ENCODE peak calls at places on chromosome 15, in six cellular contexts. K is Panc1; L is right atrium auricular region; O is hepatocyte; G is neuronal stem cell; P is CD8-positive, alpha-beta T cell. A is an unnamed sample. For H3K4me1, the result is how much of the 10 kb centered on the place peaks cover.

GRCh38 chr15:37112963-37113362 is 12.6 kb upstream of the MEIS2 start:
- DNase-seq in L (no peak), O (no peak), P (no peak), G (no peak), K (no peak), A (no peak)

GRCh38 chr15:98800437-98801233 is 152.3 kb downstream of the IGF1R start:
- DNase-seq in O (peak), P (no peak), K (peak), G (peak), L (peak), A (no peak)

GRCh38 chr15:80424381-80424780 is 20.2 kb downstream of the ARNT2 start:
- DNase-seq in K (no peak), P (no peak), L (no peak), G (no peak), O (no peak), A (no peak)

GRCh38 chr15:69807752-69808151 is 290.0 kb downstream of the TLE3 start:
- DNase-seq in L (no peak), O (peak), P (no peak), K (no peak), G (no peak), A (no peak)

GRCh38 chr15:29128671-29129070 is 141.0 kb downstream of the NSMCE3 start:
- DNase-seq in O (no peak), L (no peak), G (no peak), K (no peak), P (no peak), A (no peak)

GRCh38 chr15:68512578-68512977 is 66.2 kb upstream of the CORO2B start:
- DNase-seq in O (no peak), K (no peak), G (no peak), P (no peak), L (no peak), A (no peak)

GRCh38 chr15:93093765-93094164 is 4.8 kb upstream of the RGMA start:
- DNase-seq in K (no peak), L (no peak), P (no peak), O (no peak), G (no peak), A (no peak)

GRCh38 chr15:55993804-55994539 is 560 bp upstream of the NEDD4 start:
- DNase-seq in K (no peak), L (peak), P (no peak), G (peak), O (no peak), A (no peak)

GRCh38 chr15:55267401-55268053 is 22.1 kb downstream of the RAB27A start:
- DNase-seq in L (no peak), O (peak), K (no peak), P (peak), G (no peak), A (peak)

GRCh38 chr15:34793901-34794300 is 1.4 kb downstream of the ACTC1 start:
- DNase-seq in G (no peak), P (no peak), K (no peak), O (no peak), L (no peak), A (no peak)

GRCh38 chr15:43067717-43068461 is 37.9 kb downstream of the UBR1 start:
- DNase-seq in L (no peak), P (no peak), K (no peak), G (no peak), O (peak), A (no peak)

GRCh38 chr15:41241251-41241964 is 10.3 kb downstream of the CHP1 start:
- DNase-seq in L (no peak), O (peak), G (no peak), P (no peak), K (no peak), A (no peak)

GRCh38 chr15:95556866-95557225 is 773.7 kb upstream of the NR2F2 start:
- DNase-seq in G (no peak), L (no peak), P (no peak), K (no peak), O (peak), A (no peak)

GRCh38 chr15:84811151-84811550 is 6.0 kb upstream of the ALPK3 start:
- DNase-seq in L (peak), K (no peak), G (no peak), P (no peak), O (no peak), A (no peak)

GRCh38 chr15:88382482-88382983 is 84.7 kb downstream of the MRPL46 start:
- DNase-seq in K (no peak), G (no peak), P (no peak), L (no peak), O (peak), A (no peak)

GRCh38 chr15:58070801-58071418 is 5.4 kb upstream of the ALDH1A2 start:
- DNase-seq in O (peak), L (peak), P (peak), G (peak), K (peak), A (no peak)

GRCh38 chr15:62841269-62841628 is 201.3 kb upstream of the TPM1 start:
- DNase-seq in O (no peak), P (no peak), K (no peak), G (no peak), L (no peak), A (no peak)

GRCh38 chr15:51030649-51031316 is 63.9 kb downstream of the TNFAIP8L3 start:
- DNase-seq in O (no peak), P (no peak), L (no peak), K (peak), G (no peak), A (peak)

GRCh38 chr15:84883433-84883832 is 1.0 kb upstream of the SLC28A1 start:
- DNase-seq in K (no peak), L (no peak), P (no peak), O (peak), G (no peak), A (no peak)

GRCh38 chr15:60012695-60013094 is 8.6 kb downstream of the FOXB1 start:
- DNase-seq in L (no peak), K (no peak), O (no peak), G (no peak), P (no peak), A (no peak)
- H3K4me1 ChIP-seq in L (under half), K (under half), O (under half), G (under half), P (under half), A (under half)

GRCh38 chr15:77002436-77002835 is 7.5 kb downstream of the PSTPIP1 start:
- DNase-seq in L (no peak), G (no peak), P (no peak), K (no peak), O (no peak), A (no peak)

GRCh38 chr15:76998661-76999285 is 3.8 kb downstream of the PSTPIP1 start:
- DNase-seq in G (no peak), K (no peak), O (no peak), P (no peak), L (no peak), A (peak)

GRCh38 chr15:77001351-77001750 is 6.4 kb downstream of the PSTPIP1 start:
- DNase-seq in L (no peak), G (no peak), K (no peak), P (no peak), O (no peak), A (no peak)

GRCh38 chr15:77001966-77002365 is 7.0 kb downstream of the PSTPIP1 start:
- DNase-seq in G (no peak), O (no peak), K (no peak), P (no peak), L (no peak), A (peak)

DNA sequence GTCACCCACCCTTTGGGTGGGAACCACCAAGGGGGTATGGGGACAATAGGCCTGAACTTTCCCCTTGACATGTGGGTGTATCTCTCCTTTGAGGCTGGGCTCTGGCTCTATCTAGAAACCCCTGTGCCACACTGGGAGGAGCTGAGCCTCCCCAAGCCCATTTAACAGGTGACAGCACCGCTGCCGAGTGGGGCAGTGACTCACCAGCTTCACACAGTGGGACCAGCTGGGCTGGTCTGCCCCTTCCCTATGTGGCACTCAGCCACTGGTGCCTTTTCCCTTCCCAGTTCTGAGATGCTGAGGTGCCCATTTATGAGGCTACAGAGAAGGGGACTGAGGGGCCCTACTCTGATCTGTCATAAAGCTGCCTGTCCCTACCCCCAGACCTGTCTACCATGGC is 5.1 kb downstream of the PSTPIP1 start:
- DNase-seq in P (no peak), L (no peak), O (no peak), G (no peak), K (no peak), A (peak)
- H3K4me1 ChIP-seq in P (half or more), L (under half), O (under half), G (under half), K (under half), A (under half)

GRCh38 chr15:76197703-76198455 is 113.4 kb downstream of the ETFA start:
- DNase-seq in K (no peak), G (no peak), L (no peak), P (no peak), O (no peak), A (no peak)
- H3K4me1 ChIP-seq in K (under half), G (under half), L (under half), P (under half), O (under half), A (under half)

GRCh38 chr15:52180851-52181450 is 10.2 kb downstream of the GNB5 start:
- DNase-seq in O (no peak), P (no peak), K (no peak), L (no peak), G (no peak), A (no peak)

GRCh38 chr15:52180196-52180835 is 10.9 kb downstream of the GNB5 start:
- DNase-seq in K (no peak), O (no peak), G (no peak), P (peak), L (no peak), A (no peak)

GRCh38 chr15:52183562-52184173 is 7.5 kb downstream of the GNB5 start:
- DNase-seq in P (no peak), O (peak), G (peak), K (peak), L (no peak), A (no peak)

GRCh38 chr15:52184721-52185120 is 6.5 kb downstream of the GNB5 start:
- DNase-seq in G (no peak), O (no peak), K (no peak), L (no peak), P (no peak), A (no peak)

GRCh38 chr15:52181938-52182780 is 9.0 kb downstream of the GNB5 start:
- DNase-seq in K (no peak), L (no peak), O (no peak), G (no peak), P (no peak), A (no peak)
- H3K4me1 ChIP-seq in K (under half), L (under half), O (under half), G (under half), P (under half), A (under half)

DNA sequence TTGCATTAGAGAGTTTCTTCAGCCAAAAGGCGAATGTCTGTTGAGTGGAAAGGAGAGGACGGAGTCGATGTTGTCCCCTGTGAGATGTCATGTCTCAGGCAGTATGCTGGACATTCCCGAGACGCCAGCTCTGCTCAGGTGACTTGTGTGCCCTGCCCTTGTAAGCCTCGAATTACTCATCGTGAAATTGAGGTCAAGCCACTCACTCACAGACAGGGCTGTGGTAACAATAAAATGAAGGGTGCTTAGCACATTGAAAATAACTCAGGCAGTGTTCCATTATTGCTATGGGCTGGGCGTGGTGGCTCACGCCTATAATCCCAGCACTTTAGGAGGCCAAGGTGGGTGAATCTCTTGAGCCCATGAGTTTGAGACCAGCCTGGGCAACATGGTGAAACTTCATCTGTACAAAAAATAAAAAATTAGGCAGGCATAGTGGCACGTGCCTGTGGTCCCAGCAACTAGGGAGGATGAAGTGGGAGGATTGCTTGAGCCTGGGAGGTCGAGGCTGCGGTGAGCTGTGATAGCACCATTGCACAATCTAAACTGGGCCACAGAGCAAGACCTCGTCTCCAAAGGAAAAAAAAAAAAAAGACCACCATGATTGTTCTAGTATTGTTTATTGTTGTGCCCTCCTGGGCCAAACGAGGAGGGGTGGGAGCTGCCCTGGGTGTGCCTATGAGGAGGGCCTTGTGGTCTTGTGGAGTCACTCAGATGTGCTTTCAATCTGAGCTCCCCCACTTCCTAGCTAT is 214.4 kb downstream of the THSD4 start:
- DNase-seq in O (peak), L (peak), G (no peak), K (no peak), P (no peak), A (peak)
- H3K4me1 ChIP-seq in O (under half), L (under half), G (under half), K (under half), P (under half), A (under half)

GRCh38 chr15:31300981-31301686 is 25.5 kb upstream of the KLF13 start:
- DNase-seq in L (peak), K (no peak), O (no peak), G (no peak), P (peak), A (peak)

GRCh38 chr15:31303434-31304073 is 23.1 kb upstream of the KLF13 start:
- DNase-seq in G (no peak), L (peak), O (no peak), P (peak), K (no peak), A (peak)

GRCh38 chr15:31301687-31301990 is 25.0 kb upstream of the KLF13 start:
- DNase-seq in K (no peak), G (no peak), O (no peak), P (no peak), L (no peak), A (no peak)

GRCh38 chr15:31302778-31303433 is 23.7 kb upstream of the KLF13 start:
- DNase-seq in P (peak), K (no peak), O (no peak), L (no peak), G (no peak), A (no peak)

DNA sequence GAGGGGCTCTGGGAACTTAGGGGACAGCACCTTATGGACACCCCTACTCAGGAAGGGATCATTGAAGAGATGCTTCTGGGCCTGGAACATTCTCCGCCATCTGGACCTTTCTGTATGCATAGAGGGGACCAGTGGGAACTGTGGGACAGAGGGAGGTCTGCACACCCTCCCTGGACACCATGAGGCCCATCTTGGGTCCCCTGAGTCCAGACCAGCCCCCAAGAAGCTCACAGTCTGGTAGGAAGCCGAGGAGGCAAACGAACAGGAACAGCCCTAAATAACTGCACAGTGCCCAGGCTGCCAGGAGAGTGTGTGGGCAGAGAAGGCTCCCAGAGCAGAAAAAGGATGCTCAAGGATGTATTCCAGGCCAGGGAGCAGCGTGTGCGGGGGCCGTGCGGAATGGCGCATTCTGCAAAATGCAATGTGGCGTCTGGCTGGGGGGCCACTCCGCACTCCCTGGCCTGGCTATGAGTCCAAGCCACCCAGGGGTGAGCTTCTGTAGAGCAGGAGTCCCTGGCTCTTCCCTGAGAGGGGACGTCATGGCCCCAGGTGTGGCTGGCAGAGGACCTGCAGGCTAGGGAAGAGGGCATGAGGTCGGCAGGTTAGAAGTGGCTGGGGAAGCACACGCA is 24.5 kb upstream of the KLF13 start:
- DNase-seq in L (peak), O (no peak), K (no peak), G (no peak), P (peak), A (no peak)
- H3K4me1 ChIP-seq in L (under half), O (under half), K (under half), G (under half), P (under half), A (under half)

DNA sequence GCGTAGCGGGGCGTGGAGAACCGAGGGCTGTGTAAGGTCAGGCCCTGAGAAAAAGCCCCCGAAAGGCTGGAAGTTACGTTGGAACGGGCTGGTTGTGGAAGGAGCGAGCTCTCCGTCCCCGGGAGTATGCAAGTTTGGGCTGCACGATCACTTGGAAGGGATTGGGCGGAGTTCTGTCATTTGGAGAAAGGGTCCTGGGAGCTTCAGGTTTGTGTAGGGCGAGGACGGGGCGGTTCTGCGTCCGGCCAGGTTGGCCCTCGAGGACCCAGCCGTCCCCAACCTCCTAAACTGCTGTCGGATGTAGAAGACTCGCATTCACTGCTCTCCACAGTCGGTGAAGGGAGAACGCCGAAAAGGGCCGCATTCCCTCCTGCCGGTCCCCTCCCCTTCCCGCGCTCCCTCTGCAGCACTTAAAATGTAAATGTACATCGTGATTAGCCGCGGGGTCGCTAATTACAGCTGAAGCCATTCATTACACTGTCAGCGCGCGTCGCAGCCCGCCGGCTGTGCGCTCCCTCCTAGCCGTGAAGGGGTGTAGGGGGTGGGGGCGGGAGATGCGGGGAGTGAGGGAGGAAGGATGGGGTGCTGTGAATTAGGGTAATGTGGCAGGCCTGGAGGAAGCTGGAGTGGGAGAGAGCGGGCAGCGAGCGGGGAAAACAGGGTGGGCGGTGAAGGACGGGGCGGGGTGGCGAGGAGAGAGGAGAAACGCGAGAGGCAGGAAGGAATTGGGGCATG is 2.5 kb upstream of the RPP25 start:
- DNase-seq in G (no peak), P (no peak), O (no peak), K (no peak), L (no peak), A (no peak)
- H3K4me1 ChIP-seq in G (under half), P (under half), O (under half), K (under half), L (under half), A (under half)

GRCh38 chr15:33720952-33721351 is 247.3 kb upstream of the CHRM5 start:
- DNase-seq in P (no peak), K (no peak), L (no peak), O (no peak), G (no peak), A (no peak)
- H3K4me1 ChIP-seq in P (under half), K (under half), L (under half), O (under half), G (under half), A (under half)

DNA sequence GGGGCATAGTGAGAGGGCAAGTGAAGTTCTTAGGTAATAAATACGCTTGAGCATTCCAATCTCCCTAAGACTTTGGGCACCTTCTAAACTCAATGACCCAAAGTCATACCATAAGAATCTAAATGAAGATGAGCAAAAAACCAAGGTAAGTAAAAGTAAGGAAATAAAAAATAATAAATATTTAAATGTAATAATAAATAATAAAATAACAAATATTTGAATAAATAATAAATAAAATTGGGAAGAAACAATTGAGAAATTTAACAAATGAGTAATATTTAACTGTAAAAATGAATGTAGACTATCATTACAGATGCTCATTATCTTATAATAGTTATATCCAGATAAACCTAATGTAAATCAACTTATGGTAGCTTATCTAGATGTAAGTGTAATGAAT is 391.7 kb downstream of the WDR72 start:
- DNase-seq in K (no peak), G (no peak), O (no peak), L (no peak), P (no peak), A (no peak)
- H3K4me1 ChIP-seq in K (under half), G (under half), O (under half), L (under half), P (under half), A (under half)